ENCODE peak calls at places on chromosomes 16 and 17, in five cellular contexts. X, F, J, W and Z are unnamed samples. For H3K36me3, the result is how much of the 10 kb centered on the place peaks cover.

GRCh38 chr17:10737168-10737622 is 7.4 kb upstream of the TMEM220 start:
- DNase-seq in X (peak), F (peak), J (peak), W (peak), Z (peak)

GRCh38 chr16:14371778-14372431 is 258.2 kb downstream of the PARN start:
- DNase-seq in X (no peak), F (no peak), J (peak), W (no peak), Z (no peak)

GRCh38 chr16:2946649-2947048 is 17.4 kb upstream of the KREMEN2 start:
- DNase-seq in X (no peak), F (no peak), J (no peak), W (no peak), Z (no peak)

GRCh38 chr17:39400547-39401411 is 647 bp downstream of the FBXL20 start:
- DNase-seq in X (peak), F (no peak), J (no peak), W (no peak), Z (no peak)

GRCh38 chr16:74186589-74186988 is 110.0 kb upstream of the PSMD7 start:
- DNase-seq in X (peak), F (no peak), J (no peak), W (no peak), Z (peak)

GRCh38 chr17:79966681-79967080 is 69.0 kb downstream of the TBC1D16 start:
- DNase-seq in X (no peak), F (no peak), J (no peak), W (no peak), Z (no peak)

GRCh38 chr16:70455910-70456309 is 1.5 kb downstream of the FCSK start:
- DNase-seq in X (no peak), F (no peak), J (no peak), W (no peak), Z (no peak)

GRCh38 chr16:79079656-79080420 is 520.7 kb downstream of the MAF start:
- DNase-seq in X (no peak), F (no peak), J (no peak), W (no peak), Z (no peak)

GRCh38 chr17:74742153-74742515 is 5.1 kb downstream of the RAB37 start:
- DNase-seq in X (no peak), F (peak), J (peak), W (no peak), Z (no peak)

GRCh38 chr16:22813946-22814325 is at the start of gene HS3ST2:
- DNase-seq in X (peak), F (no peak), J (no peak), W (no peak), Z (peak)

GRCh38 chr17:78870621-78871020 is 30.0 kb upstream of the USP36 start:
- DNase-seq in X (no peak), F (no peak), J (no peak), W (no peak), Z (no peak)

GRCh38 chr16:69176033-69176780 is 10.8 kb upstream of the SNTB2 start:
- DNase-seq in X (peak), F (no peak), J (no peak), W (no peak), Z (peak)

GRCh38 chr17:47305302-47305923 is 18.3 kb upstream of the EFCAB13 start:
- DNase-seq in X (peak), F (no peak), J (peak), W (no peak), Z (peak)

GRCh38 chr16:84514874-84515835 is 10.7 kb upstream of the MEAK7 start:
- DNase-seq in X (no peak), F (peak), J (no peak), W (no peak), Z (no peak)

GRCh38 chr17:79902146-79902791 is 63.0 kb upstream of the CBX4 start:
- DNase-seq in X (no peak), F (no peak), J (no peak), W (no peak), Z (no peak)

GRCh38 chr17:77769215-77769614 is 189.3 kb upstream of the TNRC6C start:
- DNase-seq in X (peak), F (peak), J (peak), W (no peak), Z (peak)

GRCh38 chr16:30760160-30760559 is 1.7 kb downstream of the CFAP119 start:
- DNase-seq in X (no peak), F (no peak), J (no peak), W (no peak), Z (no peak)

GRCh38 chr16:3383045-3383448 is 17.8 kb downstream of the ZSCAN32 start:
- DNase-seq in X (peak), F (no peak), J (no peak), W (no peak), Z (no peak)

DNA sequence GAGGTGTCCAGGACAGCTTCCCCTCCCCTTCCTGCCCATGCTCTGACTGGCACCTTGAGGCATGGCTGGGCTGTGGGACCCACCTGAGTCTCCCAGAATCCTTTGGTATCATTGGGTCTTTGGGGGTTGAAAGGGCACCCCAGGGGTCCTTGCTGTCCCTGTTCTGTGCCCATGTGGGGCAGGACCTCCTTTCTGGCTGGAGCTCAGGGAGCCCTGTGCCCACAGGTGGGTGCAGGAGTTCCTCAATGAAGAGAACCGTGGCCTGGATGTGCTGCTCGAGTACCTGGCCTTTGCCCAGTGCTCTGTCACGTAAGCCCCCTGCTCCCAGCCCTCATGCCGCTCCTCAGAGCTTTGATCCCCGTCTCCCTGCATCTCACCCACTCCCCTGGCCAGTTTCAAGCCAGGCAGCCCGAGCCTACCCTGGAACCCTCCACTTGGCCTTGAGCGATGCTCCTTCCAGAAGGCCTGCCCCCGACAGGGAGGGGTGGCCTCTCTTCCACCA is 11.8 kb downstream of the FMNL1 start:
- DNase-seq in X (no peak), F (no peak), J (no peak), W (no peak), Z (no peak)
- TF ChIP-seq EZH2 in X (no peak), F (no peak), J (no peak), W (no peak), Z (no peak)

GRCh38 chr16:54118846-54119245 is 167.7 kb downstream of the IRX3 start:
- DNase-seq in X (peak), F (no peak), J (no peak), W (no peak), Z (peak)
- H3K36me3 ChIP-seq in X (under half), F (under half), J (under half), W (under half), Z (under half)

GRCh38 chr17:1227917-1228751 is 42.1 kb upstream of the BHLHA9 start:
- DNase-seq in X (peak), F (no peak), J (no peak), W (no peak), Z (no peak)
- H3K9ac ChIP-seq in X (no peak), F (no peak), J (no peak), W (no peak), Z (no peak)

DNA sequence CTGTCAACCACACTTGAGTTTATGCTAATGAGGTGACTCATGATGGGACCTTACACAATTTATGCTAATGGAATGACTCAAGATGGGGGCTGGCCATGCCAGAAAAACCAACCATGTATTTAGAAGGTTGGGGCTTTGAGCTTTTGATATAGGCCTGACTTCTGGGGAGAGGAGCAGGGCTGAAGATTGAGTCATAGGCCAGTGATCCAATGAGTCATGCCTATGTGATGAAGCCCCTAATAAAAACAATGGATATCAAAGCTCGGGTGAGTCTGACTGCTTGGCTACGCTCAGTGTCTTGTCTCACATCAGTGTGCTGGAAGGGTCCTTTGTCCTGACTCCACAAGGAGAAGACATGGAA is 7.3 kb downstream of the MFSD6L start:
- DNase-seq in X (peak), F (no peak), J (peak), W (peak), Z (peak)
- TF ChIP-seq EZH2 in X (no peak), F (no peak), J (no peak), W (no peak), Z (no peak)

GRCh38 chr16:81695431-81695890 is 83.6 kb upstream of the PLCG2 start:
- DNase-seq in X (no peak), F (no peak), J (no peak), W (no peak), Z (no peak)

GRCh38 chr16:81697321-81697885 is 81.7 kb upstream of the PLCG2 start:
- DNase-seq in X (peak), F (peak), J (peak), W (peak), Z (peak)

GRCh38 chr16:81697886-81698635 is 81.0 kb upstream of the PLCG2 start:
- DNase-seq in X (no peak), F (no peak), J (no peak), W (no peak), Z (peak)

GRCh38 chr16:81696136-81696958 is 82.7 kb upstream of the PLCG2 start:
- DNase-seq in X (no peak), F (no peak), J (no peak), W (no peak), Z (no peak)

DNA sequence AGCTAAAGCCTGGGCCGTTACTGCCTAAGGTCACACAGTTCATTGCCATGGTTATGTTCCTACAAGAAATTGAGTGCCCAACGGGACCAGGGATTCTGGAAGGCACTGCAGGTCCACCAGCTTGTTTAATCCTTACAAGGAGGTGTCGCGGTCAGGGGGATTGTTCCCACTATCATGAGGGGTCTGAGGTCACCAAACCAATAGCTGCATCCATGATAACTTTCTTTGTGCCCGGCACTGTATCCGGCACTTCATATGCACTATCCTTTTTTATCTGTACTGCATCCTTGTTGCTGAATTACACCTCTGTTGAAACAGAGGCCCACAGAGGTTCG is 82.2 kb upstream of the PLCG2 start:
- DNase-seq in X (no peak), F (no peak), J (no peak), W (no peak), Z (no peak)
- H3K36me3 ChIP-seq in X (under half), F (under half), J (under half), W (under half), Z (under half)

GRCh38 chr17:58317421-58318064 is 11.1 kb downstream of the TSPOAP1 start:
- DNase-seq in X (peak), F (peak), J (peak), W (peak), Z (peak)
- H3K9ac ChIP-seq in X (no peak), F (no peak), J (no peak), W (no peak), Z (no peak)

GRCh38 chr16:66390346-66391108 is 24.0 kb downstream of the CDH5 start:
- DNase-seq in X (no peak), F (no peak), J (no peak), W (no peak), Z (no peak)

GRCh38 chr16:66395806-66396555 is 29.5 kb downstream of the CDH5 start:
- DNase-seq in X (no peak), F (no peak), J (no peak), W (no peak), Z (no peak)

GRCh38 chr16:66389256-66390175 is 23.0 kb downstream of the CDH5 start:
- DNase-seq in X (no peak), F (no peak), J (no peak), W (no peak), Z (no peak)

GRCh38 chr16:66388350-66389139 is 22.1 kb downstream of the CDH5 start:
- DNase-seq in X (no peak), F (no peak), J (no peak), W (no peak), Z (no peak)

DNA sequence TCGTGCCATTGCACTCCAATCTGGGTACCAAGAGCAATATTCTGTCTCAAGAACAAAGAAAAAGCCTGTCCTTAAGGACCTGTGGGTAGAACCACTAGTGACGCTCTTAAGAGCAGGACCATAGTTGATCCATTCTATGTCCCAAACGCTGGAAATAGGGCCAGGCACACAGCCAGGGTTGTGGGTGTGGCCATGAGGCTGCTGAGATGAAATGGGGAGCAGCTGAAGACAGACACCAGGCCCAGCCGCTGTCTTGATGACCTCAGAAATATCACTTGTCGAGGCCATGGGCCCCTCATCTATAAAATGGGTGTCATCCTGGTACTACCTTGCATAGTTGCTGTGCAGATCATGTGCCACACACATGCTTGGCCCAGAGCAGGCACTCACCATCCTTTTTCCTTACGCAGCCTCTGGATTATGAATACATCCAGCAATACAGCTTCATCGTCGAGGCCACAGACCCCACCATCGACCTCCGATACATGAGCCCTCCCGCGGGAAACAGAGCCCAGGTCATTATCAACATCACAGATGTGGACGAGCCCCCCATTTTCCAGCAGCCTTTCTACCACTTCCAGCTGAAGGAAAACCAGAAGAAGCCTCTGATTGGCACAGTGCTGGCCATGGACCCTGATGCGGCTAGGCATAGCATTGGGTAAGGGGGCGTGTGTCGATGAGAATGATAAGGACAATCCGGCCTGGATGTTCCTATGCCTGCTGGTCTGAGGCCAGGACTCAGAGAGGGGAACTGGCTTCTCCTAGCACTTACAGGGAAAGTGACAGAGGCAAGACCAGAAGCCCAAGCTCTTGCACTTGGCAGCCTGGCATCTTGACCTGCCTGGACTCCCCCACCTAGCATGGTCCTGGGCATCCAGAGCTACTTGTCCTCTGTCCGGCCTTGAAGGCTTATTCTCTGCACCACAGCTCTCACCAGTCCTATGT is 25.5 kb downstream of the CDH5 start:
- DNase-seq in X (no peak), F (no peak), J (no peak), W (no peak), Z (no peak)
- TF ChIP-seq EZH2 in X (no peak), F (no peak), J (no peak), W (no peak), Z (no peak)

GRCh38 chr17:28613916-28614315 is at the start of gene RSKR:
- DNase-seq in X (peak), F (no peak), J (no peak), W (no peak), Z (no peak)
- H3K36me3 ChIP-seq in X (under half), F (under half), J (under half), W (under half), Z (under half)